ENCODE peak calls at places on chromosomes 3 and 15, in ten cellular contexts. W is nephron progenitor cell, D is cardiac fibroblast, G is A549, C is astrocyte, M is breast epithelium, T is PC-9, Z is cardiac muscle cell, U is tibial nerve, K is heart left ventricle. S is an unnamed sample.

GRCh38 chr15:90762109-90762508 is 45.0 kb downstream of the BLM start:
- DNase-seq in C (no peak), G (no peak), U (peak; percentile 74), M (no peak), W (no peak), T (no peak), D (peak; percentile 64), K (peak; percentile 50), Z (peak; percentile 8), S (no peak)

GRCh38 chr15:61768131-61768530 is 292.1 kb downstream of the VPS13C start:
- DNase-seq in Z (no peak), D (no peak), M (no peak), G (no peak), W (no peak), T (no peak), K (no peak), C (no peak), U (no peak), S (no peak)

GRCh38 chr3:58924581-58924980 is 125.2 kb downstream of the CFAP20DC start:
- DNase-seq in G (no peak), D (no peak), C (peak; percentile 76), K (no peak), U (no peak), Z (no peak), T (no peak), M (no peak), W (no peak), S (no peak)

GRCh38 chr3:29314727-29315088 is 33.8 kb downstream of the RBMS3 start:
- DNase-seq in T (no peak), W (no peak), G (no peak), C (no peak), U (no peak), Z (no peak), K (no peak), D (peak; percentile 49), M (no peak), S (no peak)

GRCh38 chr3:169034401-169034800 is 629.1 kb downstream of the MECOM start:
- DNase-seq in D (peak; percentile 58), K (no peak), Z (no peak), M (no peak), G (no peak), W (no peak), T (no peak), U (no peak), C (no peak), S (no peak)

GRCh38 chr15:68885070-68885469 is 45.3 kb upstream of the SPESP1 start:
- DNase-seq in C (peak; percentile 42), Z (no peak), W (no peak), D (peak; percentile 92), G (no peak), T (peak; percentile 73), U (no peak), M (no peak), K (no peak), S (peak; percentile 37)

GRCh38 chr3:183178833-183179549 is 16.5 kb upstream of the LAMP3 start:
- DNase-seq in K (peak; percentile 35), D (peak; percentile 57), Z (peak; percentile 64), W (peak; percentile 77), T (peak; percentile 73), U (no peak), M (no peak), C (peak; percentile 16), G (peak; percentile 25), S (peak; percentile 75)

GRCh38 chr3:73787620-73788019 is 162.9 kb upstream of the PDZRN3 start:
- DNase-seq in G (no peak), C (no peak), Z (no peak), W (no peak), T (no peak), K (no peak), U (no peak), M (no peak), D (no peak), S (no peak)

GRCh38 chr15:78873796-78874761 is 1.4 kb downstream of the MORF4L1 start:
- DNase-seq in W (no peak), G (peak; percentile 35), U (no peak), C (peak; percentile 6), K (no peak), T (no peak), M (no peak), Z (no peak), D (peak; percentile 39), S (peak; percentile 35)

GRCh38 chr15:78875107-78875914 is 2.6 kb downstream of the MORF4L1 start:
- DNase-seq in K (no peak), M (no peak), U (no peak), W (no peak), C (no peak), T (no peak), G (no peak), Z (no peak), D (no peak), S (peak; percentile 39)

GRCh38 chr15:78868366-78868765 is 4.3 kb upstream of the MORF4L1 start:
- DNase-seq in C (no peak), D (no peak), W (no peak), T (no peak), Z (no peak), G (no peak), U (no peak), M (no peak), K (no peak), S (no peak)

GRCh38 chr15:78872155-78872971 is at the start of gene MORF4L1:
- DNase-seq in W (peak; percentile 96), C (peak; percentile 89), Z (peak; percentile 97), D (peak; percentile 98), K (peak; percentile 97), M (peak; percentile 95), U (peak; percentile 94), T (peak; percentile 98), G (peak; percentile 97), S (peak; percentile 99)

DNA sequence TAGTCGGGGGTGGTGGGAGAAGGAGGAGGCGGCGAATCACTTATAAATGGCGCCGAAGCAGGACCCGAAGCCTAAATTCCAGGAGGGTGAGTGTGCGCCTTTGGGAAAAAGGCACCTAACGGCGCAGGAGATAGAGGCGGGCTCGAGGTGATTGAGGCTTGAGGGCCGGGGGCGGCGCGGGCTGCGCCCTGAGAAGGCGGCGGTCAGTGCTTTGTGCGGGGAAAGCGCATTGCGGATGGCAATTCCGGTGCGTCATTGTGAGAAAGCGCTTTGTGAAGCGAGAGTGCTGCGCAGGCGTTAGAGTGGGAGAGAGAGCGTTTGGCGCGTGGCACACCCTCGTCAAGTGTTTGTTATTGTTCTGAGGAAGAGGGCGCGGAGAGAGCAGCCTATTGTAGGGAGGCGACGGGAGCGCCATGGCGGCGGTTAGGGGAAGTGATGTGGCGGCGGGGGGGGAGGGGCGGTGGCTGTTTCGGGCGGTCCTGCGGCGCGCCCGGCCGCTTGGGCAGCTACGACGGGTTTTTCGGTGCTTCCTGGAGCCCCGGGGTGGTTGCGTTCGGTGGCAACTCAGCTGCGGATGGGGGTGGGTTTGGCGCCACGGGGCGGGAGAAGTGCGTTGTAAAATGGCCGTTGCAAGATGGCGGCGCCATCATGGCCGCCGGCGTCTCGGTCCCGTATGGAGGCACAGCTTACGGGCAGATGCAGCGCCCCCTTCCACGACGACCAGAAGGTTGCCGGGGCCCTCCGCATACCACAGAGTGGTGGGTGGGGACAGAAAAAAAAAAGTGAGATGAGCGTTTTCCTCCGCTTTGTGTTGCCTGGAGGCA is 494 bp downstream of the MORF4L1 start:
- DNase-seq in K (peak; percentile 88), W (peak; percentile 88), Z (peak; percentile 93), C (peak; percentile 79), D (peak; percentile 95), G (peak; percentile 97), M (peak; percentile 72), T (peak; percentile 90), U (peak; percentile 53), S (peak; percentile 90)
- TF ChIP-seq CTCF in K (peak; percentile 44), W (peak; percentile 50), Z (peak; percentile 51), C (peak; percentile 21), D (peak; percentile 52), G (peak; percentile 68), M (peak; percentile 31), T (peak; percentile 50), U (peak; percentile 7), S (peak; percentile 41)

GRCh38 chr3:49029563-49029884 is 326 bp upstream of the IMPDH2 start:
- DNase-seq in T (no peak), G (no peak), M (no peak), U (no peak), Z (no peak), K (no peak), D (no peak), W (no peak), C (no peak), S (no peak)

GRCh38 chr3:49028298-49028672 is 913 bp downstream of the IMPDH2 start:
- DNase-seq in W (no peak), U (no peak), C (no peak), Z (no peak), G (no peak), M (no peak), K (no peak), T (no peak), D (no peak), S (no peak)

GRCh38 chr3:49027634-49028033 is 1.6 kb downstream of the IMPDH2 start:
- DNase-seq in U (no peak), G (no peak), K (no peak), Z (no peak), C (no peak), T (no peak), D (no peak), M (no peak), W (no peak), S (no peak)

GRCh38 chr3:49030331-49030730 is 1.1 kb upstream of the IMPDH2 start:
- DNase-seq in K (no peak), D (no peak), C (no peak), G (no peak), W (no peak), M (no peak), T (no peak), U (no peak), Z (no peak), S (no peak)

GRCh38 chr3:49028673-49029562 is at the start of gene IMPDH2:
- DNase-seq in U (peak; percentile 90), Z (peak; percentile 96), T (peak; percentile 89), M (peak; percentile 87), G (peak; percentile 91), K (peak; percentile 94), W (peak; percentile 93), C (peak; percentile 75), D (peak; percentile 95), S (peak; percentile 91)
- TF ChIP-seq CTCF in U (no peak), Z (no peak), T (no peak), M (no peak), G (no peak), K (no peak), W (no peak), C (no peak), D (no peak), S (no peak)

GRCh38 chr3:63405882-63406281 is 127.8 kb downstream of the SYNPR start:
- DNase-seq in Z (no peak), D (no peak), W (no peak), G (no peak), U (no peak), T (no peak), C (no peak), K (no peak), M (no peak), S (peak; percentile 5)
- TF ChIP-seq CTCF in Z (no peak), D (no peak), W (no peak), G (no peak), U (no peak), T (no peak), C (no peak), K (no peak), M (no peak), S (no peak)

DNA sequence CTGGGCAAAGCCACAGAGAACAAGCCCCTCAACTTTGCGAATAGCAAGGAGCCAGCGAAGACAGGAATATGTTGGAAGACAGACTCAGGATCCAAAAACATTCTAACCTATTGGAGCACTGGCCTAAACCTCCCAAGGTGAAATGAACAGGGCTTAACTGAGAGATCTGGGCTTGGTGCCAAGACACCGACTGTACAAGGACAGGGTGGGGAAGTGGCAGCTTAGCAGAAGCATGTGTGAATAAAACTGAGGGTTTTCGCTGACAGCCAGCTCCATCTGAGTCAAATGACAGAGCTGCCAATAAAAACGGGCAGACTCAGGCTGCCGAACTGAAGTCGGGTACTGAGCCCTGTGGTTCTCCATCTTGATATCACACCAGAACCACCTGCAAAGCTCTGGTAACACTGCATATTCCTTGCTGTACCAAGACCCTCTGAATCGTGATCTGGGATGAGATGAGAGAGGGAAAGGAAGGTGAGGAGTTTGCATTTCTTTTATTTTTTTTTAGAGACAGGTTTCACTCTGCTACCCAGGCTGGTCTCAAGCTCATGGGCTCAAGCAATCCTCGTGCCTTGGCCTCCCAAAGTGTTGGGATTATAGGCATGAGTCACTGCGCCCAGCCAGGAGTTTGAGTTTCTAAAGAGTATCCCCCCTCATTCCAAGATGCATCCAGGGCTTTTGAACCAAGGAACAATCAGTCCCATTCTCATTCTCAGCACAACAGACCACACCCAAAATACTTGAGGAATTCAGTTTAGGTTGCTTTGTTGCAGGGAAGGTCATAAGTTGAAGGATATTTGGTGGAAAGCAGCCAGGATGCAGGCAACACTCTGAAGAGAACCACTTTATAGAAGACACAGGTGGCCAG is 6.0 kb upstream of the PLCB2 start:
- DNase-seq in G (no peak), U (no peak), D (no peak), C (no peak), K (peak; percentile 62), W (no peak), M (no peak), Z (peak; percentile 89), T (peak; percentile 53), S (peak; percentile 62)
- TF ChIP-seq CTCF in G (no peak), U (no peak), D (no peak), C (no peak), K (no peak), W (no peak), M (no peak), Z (no peak), T (no peak), S (no peak)